ENCODE peak calls at places on chromosomes 5 and 9, in four cellular contexts. D is IMR-90, J is H1, M is K562. N is an unnamed sample.

GRCh38 chr5:80798633-80799032 is 143.8 kb upstream of the DHFR start:
- DNase-seq in D (no peak), M (no peak), J (no peak), N (no peak)

GRCh38 chr9:95435074-95435728 is 81.6 kb downstream of the PTCH1 start:
- DNase-seq in D (no peak), J (no peak), M (peak; percentile 81), N (no peak)

GRCh38 chr5:33582417-33582816 is 141.7 kb downstream of the TARS1 start:
- DNase-seq in D (no peak), M (no peak), J (no peak), N (no peak)

GRCh38 chr5:42230839-42231238 is 192.4 kb upstream of the GHR start:
- DNase-seq in J (no peak), M (no peak), D (no peak), N (no peak)

GRCh38 chr9:93655621-93656425 is 79.4 kb downstream of the PHF2 start:
- DNase-seq in M (no peak), D (no peak), J (no peak), N (no peak)

GRCh38 chr5:142881727-142882126 is 111.5 kb downstream of the ARHGAP26 start:
- DNase-seq in D (no peak), J (no peak), M (no peak), N (no peak)

GRCh38 chr5:159956074-159956473 is 39.8 kb downstream of the ADRA1B start:
- DNase-seq in D (peak; percentile 39), M (no peak), J (no peak), N (no peak)

GRCh38 chr9:15136646-15137045 is 170.4 kb downstream of the TTC39B start:
- DNase-seq in J (peak; percentile 61), D (no peak), M (peak; percentile 16), N (no peak)

GRCh38 chr9:75054373-75055001 is 26.4 kb upstream of the CARNMT1 start:
- DNase-seq in M (no peak), D (peak; percentile 25), J (no peak), N (no peak)

GRCh38 chr9:131546336-131547084 is 1.2 kb downstream of the PRRT1B start:
- DNase-seq in M (no peak), D (peak; percentile 12), J (peak; percentile 70), N (peak; percentile 15)

GRCh38 chr9:4297795-4298254 is 2.0 kb downstream of the GLIS3 start:
- DNase-seq in D (peak; percentile 65), M (peak; percentile 4), J (no peak), N (peak; percentile 64)

GRCh38 chr5:54696931-54697330 is 179.4 kb downstream of the SNX18 start:
- DNase-seq in M (peak; percentile 0), D (no peak), J (no peak), N (no peak)

GRCh38 chr5:163190762-163191161 is 246.6 kb upstream of the CCNG1 start:
- DNase-seq in M (no peak), J (no peak), D (no peak), N (no peak)

GRCh38 chr9:126773004-126773607 is 31.7 kb upstream of the ZBTB43 start:
- DNase-seq in D (peak; percentile 16), J (peak; percentile 70), M (peak; percentile 52), N (no peak)

DNA sequence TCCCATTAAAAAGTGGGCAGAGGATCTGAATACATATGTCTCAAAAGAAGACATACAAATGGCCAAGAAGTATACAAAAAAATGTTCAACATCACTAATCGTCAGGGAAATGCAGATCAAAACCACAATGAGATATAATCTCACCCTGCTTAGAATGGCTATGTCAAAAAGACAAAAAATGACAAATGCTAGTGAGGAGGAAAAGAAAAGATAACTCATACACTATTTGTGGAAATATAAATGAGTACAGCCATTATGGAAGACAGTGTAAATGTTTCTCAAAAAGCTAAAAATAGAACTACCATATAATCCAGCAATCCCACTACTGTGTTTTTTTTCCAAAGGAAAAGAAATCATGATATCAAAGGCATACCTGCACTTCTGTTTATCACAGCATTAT is 450.7 kb downstream of the EFNA5 start:
- DNase-seq in D (no peak), J (no peak), M (no peak), N (no peak)
- H3K4me1 ChIP-seq in D (peaks cover 2% of the 10 kb centered on the region), J (no peaks in the 10 kb centered on the region), M (no peaks in the 10 kb centered on the region), N (peaks cover 21% of the 10 kb centered on the region)

GRCh38 chr9:127979333-127980055 is 1.3 kb downstream of the EEIG1 start:
- DNase-seq in M (peak; percentile 47), D (peak; percentile 29), J (peak; percentile 77), N (peak; percentile 51)
- TF ChIP-seq POLR2A in M (no peak), D (no peak), J (no peak), N (no peak)

GRCh38 chr9:78491402-78491801 is 194.5 kb downstream of the PSAT1 start:
- DNase-seq in M (no peak), D (no peak), J (no peak), N (no peak)
- H3K9ac ChIP-seq in M (no peak overlapping the region), D (no peak overlapping the region), J (no peak overlapping the region), N (no peak overlapping the region)

DNA sequence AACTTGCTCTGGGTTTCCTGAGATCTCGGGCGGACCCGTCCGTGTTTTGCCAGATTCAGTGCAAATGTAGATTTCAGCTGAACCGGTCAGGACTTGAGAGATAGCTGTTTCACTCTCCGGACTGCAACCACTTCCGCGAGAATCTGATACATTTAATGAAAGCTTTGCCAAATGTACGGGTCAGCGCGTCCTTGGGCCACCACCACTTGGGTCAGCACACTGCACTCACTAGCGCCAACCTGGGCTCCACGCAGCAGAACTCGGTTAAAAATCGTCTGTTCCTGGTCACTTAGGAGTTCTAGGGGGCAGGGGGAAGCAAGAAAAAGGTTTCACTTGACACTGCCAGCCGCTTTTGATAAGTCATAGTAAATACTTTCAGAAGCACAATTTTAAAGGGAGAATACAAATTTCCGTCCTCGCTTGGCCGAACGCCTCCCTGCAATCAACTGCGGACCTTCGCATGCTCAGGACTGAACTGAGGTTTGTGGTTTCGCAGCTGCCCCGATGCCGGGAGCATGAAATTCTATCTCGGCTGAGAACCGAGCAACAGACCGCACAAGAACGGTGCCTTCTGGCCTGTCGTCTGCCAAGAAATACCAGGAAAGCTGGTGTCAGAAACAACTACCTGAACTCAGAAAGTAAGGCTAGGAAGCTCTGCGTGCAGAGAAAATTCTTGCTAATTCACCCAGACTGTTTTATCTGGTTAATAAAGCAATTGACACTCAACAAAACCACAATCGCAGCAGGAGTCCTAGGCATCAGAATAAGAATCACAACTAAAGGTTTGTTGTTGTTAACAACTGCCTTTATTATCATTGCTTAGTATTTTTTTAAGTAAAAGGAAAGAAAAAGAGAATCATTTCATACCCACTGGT is 4.2 kb upstream of the ISL1 start:
- DNase-seq in D (no peak), J (no peak), M (no peak), N (peak; percentile 14)
- H3K4me1 ChIP-seq in D (no peaks in the 10 kb centered on the region), J (peaks cover 11% of the 10 kb centered on the region), M (no peaks in the 10 kb centered on the region), N (peaks cover 18% of the 10 kb centered on the region)

GRCh38 chr9:6645153-6646027 is at the start of gene GLDC:
- DNase-seq in M (no peak), J (peak; percentile 84), D (no peak), N (peak; percentile 31)
- TF ChIP-seq POLR2A in M (no peak), J (peak; percentile 31), D (no peak), N (no peak)

GRCh38 chr5:167671176-167671575 is 620.3 kb upstream of the WWC1 start:
- DNase-seq in J (no peak), M (no peak), D (peak; percentile 71), N (no peak)

GRCh38 chr5:167664222-167664804 is 627.1 kb upstream of the WWC1 start:
- DNase-seq in D (no peak), M (no peak), J (no peak), N (no peak)

GRCh38 chr5:167661605-167662004 is 629.8 kb upstream of the WWC1 start:
- DNase-seq in M (no peak), D (no peak), J (no peak), N (no peak)

GRCh38 chr5:167665841-167666375 is 625.5 kb upstream of the WWC1 start:
- DNase-seq in J (no peak), M (no peak), D (no peak), N (no peak)
- H3K9ac ChIP-seq in J (no peak overlapping the region), M (no peak overlapping the region), D (no peak overlapping the region), N (no peak overlapping the region)

DNA sequence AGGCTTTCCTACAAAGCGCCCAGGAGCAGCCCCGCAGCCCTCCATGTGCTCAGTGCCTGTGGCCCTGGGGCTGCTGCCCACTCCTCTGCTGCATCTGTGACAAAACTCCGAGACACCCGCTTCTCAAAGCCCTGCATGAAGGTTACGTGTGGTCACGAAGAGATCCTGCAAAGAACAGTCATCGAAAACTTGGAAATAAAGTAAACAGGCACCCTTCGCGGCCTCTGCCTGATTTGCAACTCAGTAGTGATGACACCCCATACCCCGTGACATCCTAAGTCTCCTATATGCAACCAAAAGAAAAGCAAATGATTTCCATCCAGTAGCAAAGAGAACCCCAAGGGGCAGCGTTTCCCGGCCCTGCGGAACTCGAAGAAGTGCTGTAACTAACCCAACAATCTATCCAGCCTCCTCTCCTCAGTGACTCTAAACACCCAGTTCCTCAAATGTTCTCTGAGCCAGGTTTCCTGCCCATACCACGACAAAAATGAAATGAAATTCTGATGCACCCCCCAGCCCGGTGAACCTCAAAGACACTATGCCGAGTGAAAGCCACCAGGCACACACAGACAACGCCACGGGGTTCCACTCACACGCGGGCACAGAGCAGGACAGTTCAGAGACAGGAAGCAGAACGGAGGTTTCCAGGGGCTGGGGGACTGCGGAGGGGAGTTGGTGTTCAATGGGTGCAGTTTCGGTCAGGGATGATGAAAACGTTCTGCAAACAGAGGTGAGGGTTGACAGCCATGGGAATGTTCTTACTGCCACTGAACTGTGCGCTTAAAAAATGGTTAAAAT is 19.0 kb downstream of the NACC2 start:
- DNase-seq in J (no peak), D (no peak), M (no peak), N (no peak)
- H3K4me1 ChIP-seq in J (no peaks in the 10 kb centered on the region), D (peaks cover 2% of the 10 kb centered on the region), M (no peaks in the 10 kb centered on the region), N (no peaks in the 10 kb centered on the region)

GRCh38 chr5:10652606-10653005 is 88.7 kb downstream of the ANKRD33B start:
- DNase-seq in D (no peak), J (no peak), M (no peak), N (no peak)
- TF ChIP-seq POLR2A in D (no peak), J (no peak), M (no peak), N (no peak)

GRCh38 chr9:77456829-77457437 is 191.2 kb downstream of the GNA14 start:
- DNase-seq in D (peak; percentile 91), J (peak; percentile 92), M (peak; percentile 72), N (peak; percentile 93)
- H3K9ac ChIP-seq in D (no peak overlapping the region), J (no peak overlapping the region), M (no peak overlapping the region), N (no peak overlapping the region)

DNA sequence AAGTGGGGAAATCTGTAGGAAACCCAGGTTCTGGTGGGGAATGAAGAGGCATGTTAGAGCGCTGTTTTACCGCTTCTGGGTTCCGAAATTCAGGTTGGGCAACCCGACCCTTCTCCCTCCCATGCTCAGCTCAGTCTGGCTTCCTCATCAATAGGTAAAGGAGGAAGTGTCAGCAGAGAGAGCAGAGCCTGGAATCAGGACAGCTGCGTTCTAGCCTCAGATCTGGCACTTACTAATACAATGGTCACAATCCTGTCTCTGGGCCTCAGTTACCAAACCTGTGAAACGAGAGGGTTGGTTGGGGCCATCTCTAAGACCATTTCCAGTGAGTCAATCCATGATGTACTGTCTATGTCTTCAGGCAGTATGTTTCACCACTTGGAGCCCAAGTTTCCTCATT is 16.2 kb upstream of the TNIP1 start:
- DNase-seq in D (no peak), J (no peak), M (no peak), N (no peak)
- H3K4me1 ChIP-seq in D (peaks cover 22% of the 10 kb centered on the region), J (peaks cover 17% of the 10 kb centered on the region), M (peaks cover 74% of the 10 kb centered on the region), N (peaks cover 35% of the 10 kb centered on the region)